ENCODE peak calls at places on chromosome 7, in five cellular contexts. One of them, this sample, is unnamed.

GRCh38 chr7:135710417-135711138 is 17.4 kb downstream of the SLC13A4 start:
- DNase-seq in neural crest cell: peak
- DNase-seq in ELR: peak
- DNase-seq in CD4-positive, alpha-beta T cell: no peak
- DNase-seq in hippocampal formation: no peak
- DNase-seq in this sample: no peak

GRCh38 chr7:140990193-140990962 is 24.4 kb downstream of the MRPS33 start:
- DNase-seq in neural crest cell: no peak
- DNase-seq in ELR: no peak
- DNase-seq in CD4-positive, alpha-beta T cell: no peak
- DNase-seq in hippocampal formation: no peak
- DNase-seq in this sample: no peak

GRCh38 chr7:37379546-37379945 is 69.1 kb downstream of the ELMO1 start:
- DNase-seq in neural crest cell: no peak
- DNase-seq in ELR: no peak
- DNase-seq in CD4-positive, alpha-beta T cell: no peak
- DNase-seq in hippocampal formation: no peak
- DNase-seq in this sample: no peak

GRCh38 chr7:42070068-42070467 is 166.9 kb downstream of the GLI3 start:
- DNase-seq in neural crest cell: no peak
- DNase-seq in ELR: peak
- DNase-seq in CD4-positive, alpha-beta T cell: no peak
- DNase-seq in hippocampal formation: no peak
- DNase-seq in this sample: no peak

GRCh38 chr7:49297958-49298357 is 373.6 kb downstream of the CDC14C start:
- DNase-seq in neural crest cell: no peak
- DNase-seq in ELR: no peak
- DNase-seq in CD4-positive, alpha-beta T cell: no peak
- DNase-seq in hippocampal formation: no peak
- DNase-seq in this sample: no peak

GRCh38 chr7:74438327-74438726 is 15.4 kb upstream of the GTF2IRD1 start:
- DNase-seq in neural crest cell: no peak
- DNase-seq in ELR: no peak
- DNase-seq in CD4-positive, alpha-beta T cell: no peak
- DNase-seq in hippocampal formation: no peak
- DNase-seq in this sample: no peak

GRCh38 chr7:91656486-91657237 is 223.8 kb downstream of the MTERF1 start:
- DNase-seq in neural crest cell: no peak
- DNase-seq in ELR: no peak
- DNase-seq in CD4-positive, alpha-beta T cell: no peak
- DNase-seq in hippocampal formation: no peak
- DNase-seq in this sample: no peak

GRCh38 chr7:22569586-22570321 is 69.8 kb upstream of the STEAP1B start:
- DNase-seq in neural crest cell: no peak
- DNase-seq in ELR: peak
- DNase-seq in CD4-positive, alpha-beta T cell: no peak
- DNase-seq in hippocampal formation: no peak
- DNase-seq in this sample: no peak

GRCh38 chr7:2920956-2921708 is 77.0 kb upstream of the GNA12 start:
- DNase-seq in neural crest cell: no peak
- DNase-seq in ELR: no peak
- DNase-seq in CD4-positive, alpha-beta T cell: no peak
- DNase-seq in hippocampal formation: no peak
- DNase-seq in this sample: no peak

GRCh38 chr7:113154128-113154527 is 35.8 kb upstream of the SMIM30 start:
- DNase-seq in neural crest cell: no peak
- DNase-seq in ELR: no peak
- DNase-seq in CD4-positive, alpha-beta T cell: no peak
- DNase-seq in hippocampal formation: no peak
- DNase-seq in this sample: no peak

GRCh38 chr7:38748056-38748610 is 117.0 kb upstream of the AMPH start:
- DNase-seq in neural crest cell: no peak
- DNase-seq in ELR: peak
- DNase-seq in CD4-positive, alpha-beta T cell: no peak
- DNase-seq in hippocampal formation: peak
- DNase-seq in this sample: no peak

GRCh38 chr7:90766814-90767564 is 170.9 kb downstream of the CDK14 start:
- DNase-seq in neural crest cell: no peak
- DNase-seq in ELR: peak
- DNase-seq in CD4-positive, alpha-beta T cell: no peak
- DNase-seq in hippocampal formation: peak
- DNase-seq in this sample: no peak